ENCODE peak calls at places on chromosomes 6 and 20, in eight cellular contexts. One of them, this sample, is unnamed. For H3K9me3, the result is how much of the 10 kb centered on the place peaks cover.

GRCh38 chr20:48760403-48760889 is 67.4 kb downstream of the PREX1 start:
- DNase-seq in ovary: no peak
- DNase-seq in cardiac muscle cell: peak
- DNase-seq in esophagus squamous epithelium: no peak
- DNase-seq in body of pancreas: peak
- DNase-seq in Peyer's patch: peak
- DNase-seq in sigmoid colon: no peak
- DNase-seq in uterus: no peak
- DNase-seq in this sample: no peak

GRCh38 chr20:50248104-50248631 is 57.5 kb downstream of the CEBPB start:
- DNase-seq in ovary: no peak
- DNase-seq in cardiac muscle cell: peak
- DNase-seq in esophagus squamous epithelium: no peak
- DNase-seq in body of pancreas: no peak
- DNase-seq in Peyer's patch: peak
- DNase-seq in sigmoid colon: no peak
- DNase-seq in uterus: no peak
- DNase-seq in this sample: no peak

GRCh38 chr6:75363304-75363703 is 78.7 kb upstream of the TMEM30A start:
- DNase-seq in ovary: no peak
- DNase-seq in cardiac muscle cell: no peak
- DNase-seq in esophagus squamous epithelium: no peak
- DNase-seq in body of pancreas: no peak
- DNase-seq in Peyer's patch: no peak
- DNase-seq in sigmoid colon: no peak
- DNase-seq in uterus: no peak
- DNase-seq in this sample: no peak

GRCh38 chr20:10228330-10228729 is 9.7 kb downstream of the SNAP25 start:
- DNase-seq in ovary: no peak
- DNase-seq in cardiac muscle cell: no peak
- DNase-seq in esophagus squamous epithelium: no peak
- DNase-seq in body of pancreas: no peak
- DNase-seq in Peyer's patch: no peak
- DNase-seq in sigmoid colon: no peak
- DNase-seq in uterus: no peak
- DNase-seq in this sample: no peak

GRCh38 chr20:45318386-45318939 is 10.4 kb upstream of the MATN4 start:
- DNase-seq in ovary: no peak
- DNase-seq in cardiac muscle cell: no peak
- DNase-seq in esophagus squamous epithelium: no peak
- DNase-seq in body of pancreas: no peak
- DNase-seq in Peyer's patch: no peak
- DNase-seq in sigmoid colon: no peak
- DNase-seq in uterus: no peak
- DNase-seq in this sample: no peak

GRCh38 chr6:47631248-47632196 is 66.9 kb upstream of the ADGRF4 start:
- DNase-seq in ovary: no peak
- DNase-seq in cardiac muscle cell: peak
- DNase-seq in esophagus squamous epithelium: no peak
- DNase-seq in body of pancreas: no peak
- DNase-seq in Peyer's patch: no peak
- DNase-seq in sigmoid colon: no peak
- DNase-seq in uterus: no peak
- DNase-seq in this sample: no peak

GRCh38 chr6:144317736-144318135 is 32.6 kb downstream of the UTRN start:
- DNase-seq in ovary: no peak
- DNase-seq in cardiac muscle cell: peak
- DNase-seq in esophagus squamous epithelium: no peak
- DNase-seq in body of pancreas: no peak
- DNase-seq in Peyer's patch: no peak
- DNase-seq in sigmoid colon: no peak
- DNase-seq in uterus: no peak
- DNase-seq in this sample: no peak

GRCh38 chr6:42022755-42023384 is 27.5 kb upstream of the TAF8 start:
- DNase-seq in ovary: no peak
- DNase-seq in cardiac muscle cell: no peak
- DNase-seq in esophagus squamous epithelium: no peak
- DNase-seq in body of pancreas: no peak
- DNase-seq in Peyer's patch: no peak
- DNase-seq in sigmoid colon: no peak
- DNase-seq in uterus: no peak
- DNase-seq in this sample: no peak

GRCh38 chr6:130900913-130901312 is 73.7 kb downstream of the SMLR1 start:
- DNase-seq in ovary: no peak
- DNase-seq in cardiac muscle cell: peak
- DNase-seq in esophagus squamous epithelium: no peak
- DNase-seq in body of pancreas: no peak
- DNase-seq in Peyer's patch: no peak
- DNase-seq in sigmoid colon: no peak
- DNase-seq in uterus: peak
- DNase-seq in this sample: peak

GRCh38 chr20:17650301-17650761 is 31.7 kb downstream of the RRBP1 start:
- DNase-seq in ovary: no peak
- DNase-seq in cardiac muscle cell: no peak
- DNase-seq in esophagus squamous epithelium: no peak
- DNase-seq in body of pancreas: peak
- DNase-seq in Peyer's patch: no peak
- DNase-seq in sigmoid colon: peak
- DNase-seq in uterus: peak
- DNase-seq in this sample: no peak

GRCh38 chr6:161163466-161164181 is 110.2 kb downstream of the AGPAT4 start:
- DNase-seq in ovary: no peak
- DNase-seq in cardiac muscle cell: no peak
- DNase-seq in esophagus squamous epithelium: no peak
- DNase-seq in body of pancreas: no peak
- DNase-seq in Peyer's patch: no peak
- DNase-seq in sigmoid colon: peak
- DNase-seq in uterus: no peak
- DNase-seq in this sample: no peak

DNA sequence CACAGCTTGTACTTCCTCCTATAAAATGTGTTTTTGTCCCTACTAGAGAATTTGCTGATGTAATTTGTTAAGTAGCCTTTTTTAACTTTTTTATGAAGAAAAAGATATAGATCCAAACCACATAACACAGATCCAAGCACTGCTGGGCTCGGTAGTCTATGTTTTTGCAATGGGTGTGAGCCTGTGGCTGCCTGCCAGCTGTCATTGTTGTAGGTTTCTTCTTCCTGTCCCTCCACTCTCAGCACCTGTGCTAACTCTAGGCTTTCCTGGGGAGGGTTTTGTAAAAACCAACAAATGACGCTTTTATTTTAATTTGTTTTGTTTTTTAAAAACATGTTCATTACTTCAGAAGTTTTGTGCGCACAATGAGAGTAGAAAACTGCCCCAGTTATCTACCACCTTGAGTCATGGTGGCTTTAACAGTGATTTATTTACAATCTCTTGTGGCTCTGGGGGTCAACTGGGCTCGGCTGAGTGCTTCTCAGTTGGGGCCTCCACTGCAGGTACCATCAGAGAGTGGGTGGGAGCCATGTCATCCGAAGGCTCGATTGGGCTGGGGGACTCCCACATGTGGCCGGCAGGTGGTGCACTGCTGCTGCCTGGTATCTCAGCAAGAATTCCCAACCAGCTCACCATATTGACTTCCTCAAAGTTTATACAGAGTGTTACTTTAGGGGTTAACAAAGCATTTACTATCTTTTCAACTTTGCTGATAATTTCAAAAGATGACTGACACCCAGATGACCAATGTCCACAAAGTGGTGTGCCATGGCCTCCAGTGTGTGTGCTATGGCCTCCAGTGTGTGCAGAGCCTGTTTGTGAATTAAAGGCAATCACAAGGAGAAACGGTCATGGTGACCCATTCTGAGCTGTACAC is 3.0 kb upstream of the CCR6 start:
- DNase-seq in ovary: no peak
- DNase-seq in cardiac muscle cell: no peak
- DNase-seq in esophagus squamous epithelium: no peak
- DNase-seq in body of pancreas: no peak
- DNase-seq in Peyer's patch: peak
- DNase-seq in sigmoid colon: no peak
- DNase-seq in uterus: no peak
- DNase-seq in this sample: no peak
- TF ChIP-seq CTCF in ovary: no peak
- TF ChIP-seq CTCF in cardiac muscle cell: no peak
- TF ChIP-seq CTCF in esophagus squamous epithelium: no peak
- TF ChIP-seq CTCF in body of pancreas: no peak
- TF ChIP-seq CTCF in Peyer's patch: no peak
- TF ChIP-seq CTCF in sigmoid colon: no peak
- TF ChIP-seq CTCF in uterus: no peak
- TF ChIP-seq CTCF in this sample: no peak

DNA sequence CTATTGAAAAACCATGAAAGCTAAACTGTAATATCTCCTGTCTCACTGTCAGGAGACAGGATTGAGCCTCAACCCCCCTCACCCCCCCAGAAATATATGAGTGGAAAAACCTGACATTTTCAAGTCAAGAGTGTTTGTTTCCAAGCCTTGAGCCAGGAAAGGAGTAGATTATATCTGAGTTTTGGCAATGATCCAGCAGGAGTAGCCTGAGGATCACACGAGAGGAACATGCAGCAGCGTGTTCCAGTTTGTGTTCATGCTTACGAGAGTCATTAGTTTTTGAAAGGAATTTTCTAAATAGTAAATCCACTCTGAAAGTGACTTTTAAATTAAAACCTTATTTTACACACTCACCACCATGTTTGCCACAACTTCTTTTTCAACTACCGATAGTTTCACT is 15.8 kb downstream of the IL22RA2 start:
- DNase-seq in ovary: no peak
- DNase-seq in cardiac muscle cell: peak
- DNase-seq in esophagus squamous epithelium: no peak
- DNase-seq in body of pancreas: no peak
- DNase-seq in Peyer's patch: no peak
- DNase-seq in sigmoid colon: no peak
- DNase-seq in uterus: no peak
- DNase-seq in this sample: no peak
- H3K27ac ChIP-seq in ovary: no peak
- H3K27ac ChIP-seq in cardiac muscle cell: no peak
- H3K27ac ChIP-seq in esophagus squamous epithelium: peak
- H3K27ac ChIP-seq in body of pancreas: no peak
- H3K27ac ChIP-seq in Peyer's patch: no peak
- H3K27ac ChIP-seq in sigmoid colon: no peak
- H3K27ac ChIP-seq in uterus: no peak
- H3K27ac ChIP-seq in this sample: no peak

GRCh38 chr6:168373389-168373788 is 53.8 kb upstream of the DACT2 start:
- DNase-seq in ovary: no peak
- DNase-seq in cardiac muscle cell: no peak
- DNase-seq in esophagus squamous epithelium: no peak
- DNase-seq in body of pancreas: no peak
- DNase-seq in Peyer's patch: no peak
- DNase-seq in sigmoid colon: peak
- DNase-seq in uterus: no peak
- DNase-seq in this sample: no peak
- H3K9me3 ChIP-seq in ovary: under half
- H3K9me3 ChIP-seq in cardiac muscle cell: under half
- H3K9me3 ChIP-seq in esophagus squamous epithelium: under half
- H3K9me3 ChIP-seq in body of pancreas: under half
- H3K9me3 ChIP-seq in Peyer's patch: under half
- H3K9me3 ChIP-seq in sigmoid colon: under half
- H3K9me3 ChIP-seq in uterus: under half
- H3K9me3 ChIP-seq in this sample: under half

GRCh38 chr20:63378115-63378429 is 16.9 kb upstream of the CHRNA4 start:
- DNase-seq in ovary: no peak
- DNase-seq in cardiac muscle cell: no peak
- DNase-seq in esophagus squamous epithelium: no peak
- DNase-seq in body of pancreas: no peak
- DNase-seq in Peyer's patch: no peak
- DNase-seq in sigmoid colon: no peak
- DNase-seq in uterus: no peak
- DNase-seq in this sample: no peak

GRCh38 chr20:63379296-63379695 is 18.1 kb upstream of the CHRNA4 start:
- DNase-seq in ovary: no peak
- DNase-seq in cardiac muscle cell: no peak
- DNase-seq in esophagus squamous epithelium: no peak
- DNase-seq in body of pancreas: no peak
- DNase-seq in Peyer's patch: no peak
- DNase-seq in sigmoid colon: no peak
- DNase-seq in uterus: no peak
- DNase-seq in this sample: no peak

GRCh38 chr20:63378626-63379025 is 17.5 kb upstream of the CHRNA4 start:
- DNase-seq in ovary: no peak
- DNase-seq in cardiac muscle cell: no peak
- DNase-seq in esophagus squamous epithelium: no peak
- DNase-seq in body of pancreas: no peak
- DNase-seq in Peyer's patch: no peak
- DNase-seq in sigmoid colon: no peak
- DNase-seq in uterus: no peak
- DNase-seq in this sample: no peak

GRCh38 chr20:63376283-63377250 is 15.4 kb upstream of the CHRNA4 start:
- DNase-seq in ovary: no peak
- DNase-seq in cardiac muscle cell: no peak
- DNase-seq in esophagus squamous epithelium: no peak
- DNase-seq in body of pancreas: no peak
- DNase-seq in Peyer's patch: no peak
- DNase-seq in sigmoid colon: no peak
- DNase-seq in uterus: no peak
- DNase-seq in this sample: no peak

GRCh38 chr20:63377256-63378114 is 16.3 kb upstream of the CHRNA4 start:
- DNase-seq in ovary: no peak
- DNase-seq in cardiac muscle cell: no peak
- DNase-seq in esophagus squamous epithelium: no peak
- DNase-seq in body of pancreas: no peak
- DNase-seq in Peyer's patch: no peak
- DNase-seq in sigmoid colon: no peak
- DNase-seq in uterus: no peak
- DNase-seq in this sample: no peak
- TF ChIP-seq CTCF in ovary: no peak
- TF ChIP-seq CTCF in cardiac muscle cell: no peak
- TF ChIP-seq CTCF in esophagus squamous epithelium: no peak
- TF ChIP-seq CTCF in body of pancreas: no peak
- TF ChIP-seq CTCF in Peyer's patch: no peak
- TF ChIP-seq CTCF in sigmoid colon: no peak
- TF ChIP-seq CTCF in uterus: no peak
- TF ChIP-seq CTCF in this sample: no peak

DNA sequence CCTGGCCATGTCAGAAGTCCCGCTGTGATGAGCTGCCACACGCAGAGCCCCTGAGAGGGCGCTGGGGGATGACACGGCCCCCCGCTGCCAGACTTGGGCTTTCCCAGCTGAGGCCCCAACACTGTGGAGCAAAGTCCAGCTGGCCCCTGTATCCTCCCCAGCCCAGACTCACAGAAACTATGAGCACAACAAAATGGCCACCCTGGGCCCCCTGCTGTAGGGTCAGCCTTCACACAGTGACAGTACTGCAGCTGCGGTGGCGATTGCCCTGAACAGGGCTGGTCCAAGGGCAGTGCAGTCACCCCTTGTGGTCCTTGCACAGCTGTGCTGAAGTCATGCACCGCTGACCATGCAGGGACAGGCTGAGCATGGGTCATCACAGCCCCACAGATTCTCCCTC is 78.2 kb upstream of the CST7 start:
- DNase-seq in ovary: no peak
- DNase-seq in cardiac muscle cell: no peak
- DNase-seq in esophagus squamous epithelium: no peak
- DNase-seq in body of pancreas: no peak
- DNase-seq in Peyer's patch: no peak
- DNase-seq in sigmoid colon: peak
- DNase-seq in uterus: no peak
- DNase-seq in this sample: no peak
- H3K27ac ChIP-seq in ovary: no peak
- H3K27ac ChIP-seq in cardiac muscle cell: no peak
- H3K27ac ChIP-seq in esophagus squamous epithelium: no peak
- H3K27ac ChIP-seq in body of pancreas: no peak
- H3K27ac ChIP-seq in Peyer's patch: no peak
- H3K27ac ChIP-seq in sigmoid colon: no peak
- H3K27ac ChIP-seq in uterus: no peak
- H3K27ac ChIP-seq in this sample: no peak